ENCODE peak calls at places on chromosomes 2 and 18, in four cellular contexts. Z is HepG2, A is GM12878, M is H1. K is an unnamed sample.

GRCh38 chr18:63336366-63337099 is 17.0 kb upstream of the BCL2 start:
- DNase-seq in Z (peak), A (no peak), M (no peak), K (no peak)

GRCh38 chr2:9378433-9379371 is 44.6 kb downstream of the ITGB1BP1 start:
- DNase-seq in Z (no peak), A (no peak), M (no peak), K (no peak)

GRCh38 chr2:19805266-19805665 is 96.5 kb downstream of the TTC32 start:
- DNase-seq in Z (no peak), A (no peak), M (no peak), K (no peak)

GRCh38 chr2:180622122-180622918 is 358.1 kb upstream of the UBE2E3 start:
- DNase-seq in Z (no peak), A (no peak), M (no peak), K (no peak)

GRCh38 chr2:237593596-237594310 is 3.2 kb upstream of the RAB17 start:
- DNase-seq in Z (no peak), A (no peak), M (no peak), K (no peak)

GRCh38 chr2:175063741-175064140 is 58.6 kb upstream of the CHN1 start:
- DNase-seq in Z (peak), A (no peak), M (no peak), K (no peak)

GRCh38 chr2:101982630-101983029 is 9.1 kb upstream of the IL1R2 start:
- DNase-seq in Z (no peak), A (no peak), M (no peak), K (no peak)

GRCh38 chr2:238286987-238287386 is 1.4 kb downstream of the PER2 start:
- DNase-seq in Z (no peak), A (no peak), M (no peak), K (no peak)

GRCh38 chr2:64646007-64646880 is 7.5 kb downstream of the SERTAD2 start:
- DNase-seq in Z (peak), A (peak), M (peak), K (peak)

GRCh38 chr2:10909050-10909995 is 2.4 kb upstream of the KCNF1 start:
- DNase-seq in Z (peak), A (no peak), M (peak), K (peak)

GRCh38 chr2:74246496-74247195 is 48.2 kb downstream of the MTHFD2 start:
- DNase-seq in Z (no peak), A (no peak), M (no peak), K (no peak)

GRCh38 chr2:215918901-215919585 is 94.3 kb downstream of the MREG start:
- DNase-seq in Z (no peak), A (no peak), M (peak), K (no peak)

GRCh38 chr2:133986881-133987793 is 266.7 kb upstream of the MGAT5 start:
- DNase-seq in Z (no peak), A (no peak), M (no peak), K (no peak)

GRCh38 chr18:78146136-78146535 is 833.5 kb upstream of the SALL3 start:
- DNase-seq in Z (no peak), A (no peak), M (no peak), K (no peak)

GRCh38 chr2:14072338-14072737 is 560.2 kb upstream of the LRATD1 start:
- DNase-seq in Z (no peak), A (no peak), M (no peak), K (no peak)

GRCh38 chr2:111705206-111705605 is 178.8 kb downstream of the ANAPC1 start:
- DNase-seq in Z (no peak), A (no peak), M (no peak), K (no peak)

GRCh38 chr2:189188446-189188845 is 8.9 kb upstream of the COL5A2 start:
- DNase-seq in Z (no peak), A (no peak), M (no peak), K (no peak)

GRCh38 chr18:31301201-31301655 is 16.7 kb upstream of the DSG1 start:
- DNase-seq in Z (no peak), A (no peak), M (no peak), K (peak)

GRCh38 chr2:74029719-74030397 is 45.1 kb downstream of the TET3 start:
- DNase-seq in Z (no peak), A (no peak), M (no peak), K (no peak)

GRCh38 chr2:127321306-127321705 is 27.4 kb upstream of the ERCC3 start:
- DNase-seq in Z (peak), A (no peak), M (no peak), K (no peak)

GRCh38 chr18:10040287-10041011 is 126.6 kb downstream of the VAPA start:
- DNase-seq in Z (no peak), A (no peak), M (no peak), K (no peak)

GRCh38 chr18:48851563-48851962 is 99.2 kb downstream of the SMAD7 start:
- DNase-seq in Z (no peak), A (no peak), M (no peak), K (no peak)

GRCh38 chr2:221485500-221485870 is 86.6 kb downstream of the EPHA4 start:
- DNase-seq in Z (no peak), A (no peak), M (no peak), K (no peak)

GRCh38 chr18:63708650-63709049 is 5.9 kb downstream of the SERPINB11 start:
- DNase-seq in Z (no peak), A (no peak), M (no peak), K (no peak)

GRCh38 chr2:131493199-131494018 is 1.2 kb upstream of the MZT2A start:
- DNase-seq in Z (peak), A (no peak), M (no peak), K (no peak)

GRCh38 chr2:66452214-66452613 is 17.3 kb downstream of the MEIS1 start:
- DNase-seq in Z (no peak), A (no peak), M (no peak), K (no peak)

GRCh38 chr2:241764272-241765241 is 12.1 kb upstream of the GAL3ST2 start:
- DNase-seq in Z (no peak), A (no peak), M (peak), K (no peak)

GRCh38 chr2:40287201-40287600 is 164.7 kb downstream of the SLC8A1 start:
- DNase-seq in Z (no peak), A (no peak), M (no peak), K (no peak)

GRCh38 chr2:200747668-200748618 is 63.8 kb upstream of the BZW1 start:
- DNase-seq in Z (peak), A (no peak), M (no peak), K (no peak)

GRCh38 chr2:183995632-183996031 is 602.7 kb upstream of the ZNF804A start:
- DNase-seq in Z (no peak), A (no peak), M (no peak), K (no peak)

GRCh38 chr2:203859030-203859854 is 8.3 kb upstream of the CTLA4 start:
- DNase-seq in Z (no peak), A (no peak), M (no peak), K (no peak)

GRCh38 chr2:97662386-97662894 is 1.4 kb downstream of the ACTR1B start:
- DNase-seq in Z (no peak), A (no peak), M (no peak), K (no peak)

GRCh38 chr2:97663962-97664635 is at the start of gene ACTR1B:
- DNase-seq in Z (peak), A (peak), M (peak), K (peak)

GRCh38 chr2:97663626-97663961 is 250 bp downstream of the ACTR1B start:
- DNase-seq in Z (no peak), A (no peak), M (no peak), K (no peak)

GRCh38 chr2:97661927-97662326 is 1.9 kb downstream of the ACTR1B start:
- DNase-seq in Z (no peak), A (no peak), M (no peak), K (no peak)

GRCh38 chr2:97662895-97663625 is 784 bp downstream of the ACTR1B start:
- DNase-seq in Z (peak), A (peak), M (peak), K (no peak)
- TF ChIP-seq ZNF274 in Z (peak), A (no peak), M (no peak), K (no peak)

GRCh38 chr2:211035548-211036185 is 479.3 kb downstream of the CPS1 start:
- DNase-seq in Z (peak), A (no peak), M (no peak), K (peak)
- TF ChIP-seq SUZ12 in Z (no peak), A (no peak), M (no peak), K (no peak)

DNA sequence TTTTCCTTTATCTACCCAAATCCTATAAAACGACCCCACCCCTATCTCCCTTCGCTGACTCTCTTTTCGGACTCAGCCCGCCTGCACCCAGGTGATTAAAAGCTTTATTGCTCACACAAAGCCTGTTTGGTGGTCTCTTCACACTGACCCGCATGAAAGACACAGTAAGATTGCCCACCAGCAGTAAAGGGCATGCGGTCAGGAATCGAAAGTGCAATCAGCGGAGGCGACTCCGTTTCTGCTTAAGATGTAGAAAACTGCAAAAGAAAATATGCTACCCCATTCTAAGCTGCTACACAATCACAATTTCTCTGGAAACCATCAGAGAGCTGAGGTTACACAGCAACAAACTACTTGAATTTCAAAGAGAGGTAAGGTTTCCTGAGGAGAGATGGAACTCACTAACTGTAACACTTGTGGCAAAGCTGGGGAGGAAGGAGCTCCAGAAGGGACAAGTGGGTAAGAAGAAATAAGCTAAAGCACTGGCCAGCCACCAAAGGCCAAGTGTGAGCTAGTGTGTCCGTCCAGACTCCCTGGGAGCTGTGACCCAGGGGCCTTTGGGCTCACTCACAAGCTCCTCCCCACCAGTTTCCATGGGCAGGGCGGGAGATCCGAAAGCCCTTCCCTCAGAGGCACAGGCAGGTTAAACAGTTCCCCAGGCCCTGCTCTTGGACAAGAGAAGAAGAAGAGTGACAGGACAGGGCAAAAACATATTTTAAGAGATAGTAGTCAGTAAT is 72.8 kb upstream of the TGFA start:
- DNase-seq in Z (no peak), A (no peak), M (peak), K (peak)
- TF ChIP-seq ZNF274 in Z (no peak), A (no peak), M (no peak), K (no peak)

GRCh38 chr2:155372969-155373368 is 674.5 kb downstream of the KCNJ3 start:
- DNase-seq in Z (no peak), A (no peak), M (no peak), K (peak)

GRCh38 chr2:155382781-155383180 is 684.3 kb downstream of the KCNJ3 start:
- DNase-seq in Z (no peak), A (no peak), M (no peak), K (no peak)

GRCh38 chr2:155377178-155377780 is 678.8 kb downstream of the KCNJ3 start:
- DNase-seq in Z (peak), A (no peak), M (no peak), K (peak)

GRCh38 chr2:155381446-155381845 is 683.0 kb downstream of the KCNJ3 start:
- DNase-seq in Z (no peak), A (no peak), M (no peak), K (no peak)

GRCh38 chr2:155377931-155378444 is 679.5 kb downstream of the KCNJ3 start:
- DNase-seq in Z (no peak), A (no peak), M (no peak), K (no peak)
- TF ChIP-seq SUZ12 in Z (no peak), A (no peak), M (no peak), K (no peak)

DNA sequence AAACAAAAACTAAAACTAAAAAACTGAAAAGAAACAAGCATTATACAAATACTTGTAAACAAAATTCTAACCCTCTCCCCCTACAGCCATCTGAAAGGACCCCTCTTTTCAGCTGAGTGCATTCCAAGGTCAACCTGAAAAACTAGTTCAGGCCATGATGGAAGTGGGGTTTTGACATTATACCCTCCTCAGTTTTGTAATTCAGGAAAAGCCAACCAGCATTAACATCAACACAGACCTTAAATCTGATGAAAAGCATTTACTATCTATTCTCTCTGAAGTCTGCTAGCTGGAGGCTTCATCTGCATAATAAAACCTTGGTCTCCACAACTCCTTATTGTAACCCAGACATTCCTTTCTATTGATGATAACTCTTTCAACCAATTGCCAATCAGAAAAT is 302.2 kb downstream of the CNTNAP5 start:
- DNase-seq in Z (no peak), A (no peak), M (no peak), K (peak)
- TF ChIP-seq ZNF274 in Z (no peak), A (no peak), M (no peak), K (no peak)